ENCODE peak calls at places on chromosome 4, in five cellular contexts. D is AG10803, C is activated T-cell treated with anti-CD3 and anti-CD28 coated beads for 1 hour, U is testis, T is OCI-M1. O is an unnamed sample.

GRCh38 chr4:128333309-128334006 is 45.8 kb upstream of the PGRMC2 start:
- DNase-seq in D (peak; percentile 11), C (no peak), U (no peak), T (no peak), O (no peak)

GRCh38 chr4:168618577-168619265 is 121.9 kb downstream of the PALLD start:
- DNase-seq in U (no peak), D (peak; percentile 73), C (no peak), T (no peak), O (no peak)

GRCh38 chr4:181957088-181957487 is 286.1 kb upstream of the TENM3 start:
- DNase-seq in C (no peak), T (no peak), U (no peak), D (peak; percentile 96), O (peak; percentile 67)

GRCh38 chr4:184331155-184331995 is 113.7 kb upstream of the ENPP6 start:
- DNase-seq in T (peak; percentile 59), D (no peak), C (no peak), U (peak; percentile 40), O (peak; percentile 71)

GRCh38 chr4:8372506-8373070 is 67.9 kb downstream of the ACOX3 start:
- DNase-seq in D (no peak), C (no peak), T (no peak), U (no peak), O (no peak)

GRCh38 chr4:528835-529234 is 29.8 kb downstream of the PIGG start:
- DNase-seq in D (no peak), U (no peak), C (no peak), T (no peak), O (no peak)

GRCh38 chr4:94548571-94548970 is 96.8 kb downstream of the PDLIM5 start:
- DNase-seq in D (peak; percentile 74), C (no peak), T (peak; percentile 90), U (no peak), O (no peak)

GRCh38 chr4:27239651-27240050 is 379.0 kb downstream of the STIM2 start:
- DNase-seq in C (no peak), D (peak; percentile 35), U (no peak), T (no peak), O (no peak)

GRCh38 chr4:125703443-125703842 is 388.7 kb downstream of the FAT4 start:
- DNase-seq in C (no peak), T (no peak), D (peak; percentile 42), U (no peak), O (no peak)

GRCh38 chr4:94877973-94878372 is 120.2 kb downstream of the BMPR1B start:
- DNase-seq in T (no peak), U (no peak), D (peak; percentile 56), C (no peak), O (no peak)

GRCh38 chr4:145679520-145679919 is 426 bp upstream of the C4orf51 start:
- DNase-seq in C (no peak), D (peak; percentile 75), T (peak; percentile 24), U (no peak), O (no peak)

GRCh38 chr4:160299608-160300007 is 1196.7 kb downstream of the RAPGEF2 start:
- DNase-seq in D (no peak), U (no peak), T (peak; percentile 57), C (no peak), O (no peak)

GRCh38 chr4:83569967-83570366 is 34.1 kb downstream of the GPAT3 start:
- DNase-seq in D (no peak), C (no peak), T (peak; percentile 30), U (no peak), O (no peak)

GRCh38 chr4:163702736-163703135 is 208.2 kb downstream of the TMA16 start:
- DNase-seq in T (no peak), D (no peak), C (no peak), U (no peak), O (no peak)

GRCh38 chr4:167595898-167596297 is 361.6 kb upstream of the SPOCK3 start:
- DNase-seq in D (no peak), C (no peak), U (no peak), T (peak; percentile 48), O (no peak)

GRCh38 chr4:53490965-53491622 is 100.2 kb downstream of the LNX1 start:
- DNase-seq in T (peak; percentile 64), U (peak; percentile 61), D (peak; percentile 98), C (no peak), O (peak; percentile 73)

GRCh38 chr4:8556341-8557150 is 23.6 kb upstream of the GPR78 start:
- DNase-seq in U (no peak), T (no peak), C (no peak), D (peak; percentile 25), O (no peak)

GRCh38 chr4:56723831-56724230 is 42.7 kb upstream of the HOPX start:
- DNase-seq in T (no peak), D (no peak), U (no peak), C (no peak), O (no peak)

GRCh38 chr4:55866973-55867574 is 13.6 kb downstream of the EXOC1 start:
- DNase-seq in D (peak; percentile 70), T (peak; percentile 82), U (peak; percentile 34), C (no peak), O (no peak)

GRCh38 chr4:37872310-37872988 is 18.4 kb upstream of the TBC1D1 start:
- DNase-seq in C (no peak), D (no peak), T (peak; percentile 32), U (no peak), O (no peak)

GRCh38 chr4:98287328-98287727 is 26.1 kb downstream of the RAP1GDS1 start:
- DNase-seq in T (peak; percentile 7), C (no peak), D (no peak), U (no peak), O (no peak)

GRCh38 chr4:83873996-83874395 is 338.1 kb downstream of the GPAT3 start:
- DNase-seq in C (no peak), D (no peak), U (no peak), T (no peak), O (no peak)

GRCh38 chr4:86481429-86481828 is 112.7 kb upstream of the PTPN13 start:
- DNase-seq in T (no peak), C (no peak), U (no peak), D (no peak), O (no peak)

GRCh38 chr4:188127157-188127874 is 11.9 kb upstream of the TRIML1 start:
- DNase-seq in C (no peak), D (peak; percentile 43), U (no peak), T (no peak), O (peak; percentile 54)

GRCh38 chr4:87492617-87493016 is 36.6 kb downstream of the SPARCL1 start:
- DNase-seq in T (no peak), D (no peak), U (no peak), C (no peak), O (peak; percentile 24)